ENCODE peak calls at places on chromosomes 16 and 17, in seven cellular contexts. N is adrenal gland; E is HAP-1; T is left lung; O is fibroblast of lung; J is effector memory CD4-positive, alpha-beta T cell; R is A549. I is an unnamed sample.

GRCh38 chr17:73285916-73286862 is 24.5 kb upstream of the CPSF4L start:
- DNase-seq in N (peak; percentile 43), J (no peak), E (no peak), T (no peak), R (no peak), O (no peak), I (no peak)

GRCh38 chr16:71930013-71930563 is 34.8 kb downstream of the IST1 start:
- DNase-seq in J (no peak), N (no peak), T (no peak), O (no peak), E (no peak), R (no peak), I (no peak)

GRCh38 chr16:66565051-66565450 is 1.2 kb upstream of the CMTM1 start:
- DNase-seq in T (no peak), O (no peak), J (no peak), N (no peak), R (no peak), E (no peak), I (no peak)

GRCh38 chr16:7140899-7141298 is 191.7 kb upstream of the RBFOX1 start:
- DNase-seq in N (no peak), O (no peak), J (no peak), E (no peak), T (no peak), R (no peak), I (no peak)

GRCh38 chr16:30144917-30145316 is 21.9 kb upstream of the MAPK3 start:
- DNase-seq in N (no peak), E (no peak), J (no peak), R (no peak), O (no peak), T (no peak), I (no peak)

GRCh38 chr17:78351449-78352006 is 8.3 kb downstream of the SOCS3 start:
- DNase-seq in R (no peak), E (no peak), T (peak; percentile 96), J (no peak), O (peak; percentile 100), N (peak; percentile 96), I (peak; percentile 44)

GRCh38 chr16:83109736-83110135 is 483.0 kb downstream of the CDH13 start:
- DNase-seq in O (no peak), N (no peak), T (no peak), J (no peak), R (no peak), E (no peak), I (no peak)

GRCh38 chr16:4306439-4307214 is 9.2 kb upstream of the GLIS2 start:
- DNase-seq in J (peak; percentile 34), O (no peak), R (no peak), N (no peak), E (no peak), T (no peak), I (peak; percentile 85)

GRCh38 chr16:87832759-87833502 is 36.4 kb downstream of the SLC7A5 start:
- DNase-seq in N (no peak), R (no peak), J (no peak), E (no peak), O (no peak), T (no peak), I (no peak)

GRCh38 chr17:67999291-67999911 is 3.1 kb upstream of the C17orf58 start:
- DNase-seq in O (no peak), N (no peak), J (no peak), E (no peak), T (no peak), R (no peak), I (no peak)

GRCh38 chr16:10850478-10850850 is 26.5 kb upstream of the CIITA start:
- DNase-seq in J (no peak), E (no peak), O (no peak), R (no peak), N (no peak), T (no peak), I (no peak)

GRCh38 chr16:11050536-11050935 is 106.2 kb downstream of the CLEC16A start:
- DNase-seq in O (no peak), T (no peak), R (no peak), N (no peak), J (no peak), E (no peak), I (no peak)

GRCh38 chr16:12819126-12820117 is 15.7 kb upstream of the CPPED1 start:
- DNase-seq in T (peak; percentile 70), R (peak; percentile 67), E (peak; percentile 3), O (peak; percentile 58), J (peak; percentile 61), N (peak; percentile 65), I (peak; percentile 74)

GRCh38 chr16:57536306-57537193 is at the start of gene CCDC102A:
- DNase-seq in J (peak; percentile 49), E (peak; percentile 11), R (no peak), T (no peak), N (no peak), O (peak; percentile 26), I (peak; percentile 64)

GRCh38 chr16:89574681-89575246 is 794 bp upstream of the CPNE7 start:
- DNase-seq in R (peak; percentile 92), N (no peak), O (peak; percentile 75), T (no peak), E (peak; percentile 71), J (peak; percentile 38), I (peak; percentile 11)

GRCh38 chr16:86956437-86956836 is 360.8 kb downstream of the C16orf95 start:
- DNase-seq in N (no peak), T (no peak), J (no peak), E (no peak), O (no peak), R (no peak), I (no peak)

GRCh38 chr17:60947100-60947499 is 269.4 kb downstream of the BCAS3 start:
- DNase-seq in O (peak; percentile 60), J (no peak), N (no peak), R (no peak), E (no peak), T (no peak), I (no peak)

GRCh38 chr16:57092786-57093301 is 461 bp downstream of the CPNE2 start:
- DNase-seq in T (peak; percentile 46), O (no peak), E (peak; percentile 19), N (peak; percentile 39), R (peak; percentile 62), J (no peak), I (peak; percentile 62)

GRCh38 chr17:39951924-39952664 is 10.7 kb upstream of the GSDMA start:
- DNase-seq in T (peak; percentile 51), R (no peak), E (no peak), O (no peak), N (no peak), J (no peak), I (no peak)

GRCh38 chr16:87819282-87819681 is 50.0 kb downstream of the SLC7A5 start:
- DNase-seq in E (no peak), N (no peak), J (no peak), O (no peak), T (no peak), R (no peak), I (no peak)

GRCh38 chr16:66740010-66740409 is 11.4 kb downstream of the DYNC1LI2 start:
- DNase-seq in R (peak; percentile 80), T (no peak), O (peak; percentile 49), E (peak; percentile 69), J (peak; percentile 2), N (no peak), I (peak; percentile 52)

GRCh38 chr17:37614391-37614790 is 5.2 kb upstream of the SYNRG start:
- DNase-seq in T (no peak), N (no peak), O (peak; percentile 72), R (no peak), J (no peak), E (no peak), I (no peak)

GRCh38 chr17:57720636-57721035 is 24.5 kb downstream of the CCDC182 start:
- DNase-seq in O (no peak), N (peak; percentile 20), J (no peak), T (no peak), E (no peak), R (no peak), I (no peak)

GRCh38 chr17:60231234-60231633 is 81.5 kb downstream of the CA4 start:
- DNase-seq in E (peak; percentile 58), J (no peak), R (peak; percentile 41), O (peak; percentile 60), N (no peak), T (no peak), I (peak; percentile 15)

GRCh38 chr16:20369452-20370054 is 17.0 kb upstream of the UMOD start:
- DNase-seq in J (no peak), O (no peak), R (no peak), N (no peak), T (no peak), E (no peak), I (no peak)

GRCh38 chr17:35086164-35086563 is 22.7 kb upstream of the RFFL start:
- DNase-seq in J (no peak), T (no peak), E (no peak), O (no peak), N (no peak), R (no peak), I (no peak)

GRCh38 chr16:1506494-1507213 is 13.5 kb downstream of the TELO2 start:
- DNase-seq in T (no peak), O (no peak), R (no peak), N (no peak), J (no peak), E (no peak), I (no peak)
- H3K4me3 ChIP-seq in T (no peak overlapping the region), O (no peak overlapping the region), R (no peak overlapping the region), N (no peak overlapping the region), J (no peak overlapping the region), E (no peak overlapping the region), I (no peak overlapping the region)

GRCh38 chr17:48058393-48059124 is 10.4 kb downstream of the NFE2L1 start:
- DNase-seq in N (no peak), E (no peak), T (no peak), R (no peak), J (no peak), O (no peak), I (no peak)
- H3K4me3 ChIP-seq in N (no peak overlapping the region), E (no peak overlapping the region), T (no peak overlapping the region), R (no peak overlapping the region), J (no peak overlapping the region), O (no peak overlapping the region), I (no peak overlapping the region)

GRCh38 chr17:6713130-6713917 is at the start of gene SLC13A5:
- DNase-seq in E (peak; percentile 18), R (peak; percentile 85), T (no peak), N (peak; percentile 33), O (peak; percentile 4), J (no peak), I (peak; percentile 11)

GRCh38 chr17:6712058-6712853 is 913 bp downstream of the SLC13A5 start:
- DNase-seq in R (no peak), E (no peak), O (no peak), N (peak; percentile 16), J (no peak), T (no peak), I (no peak)

GRCh38 chr17:6713918-6714271 is 726 bp upstream of the SLC13A5 start:
- DNase-seq in E (no peak), N (no peak), T (no peak), O (no peak), R (no peak), J (no peak), I (no peak)

GRCh38 chr17:6712854-6713129 is 377 bp downstream of the SLC13A5 start:
- DNase-seq in O (no peak), R (no peak), T (no peak), N (no peak), J (no peak), E (no peak), I (no peak)

GRCh38 chr17:6714315-6714874 is 1.2 kb upstream of the SLC13A5 start:
- DNase-seq in E (no peak), T (no peak), J (no peak), N (no peak), R (no peak), O (no peak), I (no peak)
- H3K4me3 ChIP-seq in E (no peak overlapping the region), T (no peak overlapping the region), J (no peak overlapping the region), N (no peak overlapping the region), R (no peak overlapping the region), O (no peak overlapping the region), I (no peak overlapping the region)

GRCh38 chr17:76538281-76538931 is 897 bp upstream of the CYGB start:
- DNase-seq in E (no peak), J (no peak), R (no peak), N (no peak), O (no peak), T (no peak), I (no peak)
- H3K4me3 ChIP-seq in E (no peak overlapping the region), J (no peak overlapping the region), R (peak overlapping the region; percentile 44), N (peak overlapping the region; percentile 4), O (peak overlapping the region; percentile 58), T (peak overlapping the region; percentile 21), I (peak overlapping the region; percentile 84)